ENCODE peak calls at places on chromosome 1, in five cellular contexts. Q is effector memory CD8-positive, alpha-beta T cell; I is choroid plexus epithelial cell; H is brain microvascular endothelial cell; E is activated naive CD8-positive, alpha-beta T cell treated with anti-CD3 and anti-CD28 coated beads, Interleukin-2, amount 50 U/mL, for 24 hours. M is an unnamed sample.

GRCh38 chr1:207711285-207711684 is 40.6 kb upstream of the CD46 start:
- DNase-seq in Q (no peak), I (peak), H (peak), E (no peak), M (peak)

GRCh38 chr1:201562257-201562656 is 23.3 kb downstream of the NAV1 start:
- DNase-seq in Q (no peak), I (peak), H (peak), E (no peak), M (peak)

GRCh38 chr1:224623310-224623714 is 7.2 kb downstream of the CNIH3 start:
- DNase-seq in Q (no peak), I (peak), H (peak), E (no peak), M (peak)

GRCh38 chr1:170247751-170248521 is 102.2 kb downstream of the NTMT2 start:
- DNase-seq in Q (no peak), I (no peak), H (no peak), E (no peak), M (no peak)

GRCh38 chr1:1351511-1352427 is 2.6 kb upstream of the DVL1 start:
- DNase-seq in Q (no peak), I (no peak), H (no peak), E (no peak), M (no peak)

GRCh38 chr1:162391790-162392563 is 10.4 kb downstream of the C1orf226 start:
- DNase-seq in Q (no peak), I (peak), H (peak), E (peak), M (no peak)

GRCh38 chr1:62398377-62398776 is 38.5 kb upstream of the USP1 start:
- DNase-seq in Q (no peak), I (peak), H (peak), E (no peak), M (peak)

GRCh38 chr1:84525738-84526137 is 19.4 kb upstream of the GNG5 start:
- DNase-seq in Q (no peak), I (no peak), H (no peak), E (no peak), M (no peak)

GRCh38 chr1:178345238-178345637 is 151.5 kb downstream of the CLEC20A start:
- DNase-seq in Q (no peak), I (no peak), H (no peak), E (no peak), M (no peak)

GRCh38 chr1:248853023-248853422 is 5.9 kb downstream of the ZNF692 start:
- DNase-seq in Q (no peak), I (peak), H (no peak), E (no peak), M (no peak)

GRCh38 chr1:67227196-67227595 is 60.9 kb downstream of the IL23R start:
- DNase-seq in Q (no peak), I (peak), H (no peak), E (no peak), M (peak)

GRCh38 chr1:2300004-2300771 is 72.1 kb downstream of the SKI start:
- DNase-seq in Q (peak), I (no peak), H (no peak), E (peak), M (no peak)

GRCh38 chr1:184531296-184531695 is 144.5 kb downstream of the C1orf21 start:
- DNase-seq in Q (no peak), I (no peak), H (no peak), E (no peak), M (no peak)

M was measured in HT1080.